ENCODE peak calls at places on chromosomes 12 and 14, in nine cellular contexts. F, C, V, L, U, Y, K, R and W are unnamed samples.

GRCh38 chr12:89709994-89710872 is 1.6 kb upstream of the ATP2B1 start:
- DNase-seq in R (peak), V (peak), U (peak), K (peak), F (peak), C (peak), Y (peak), L (peak), W (no peak)

GRCh38 chr12:113820842-113821241 is 145.3 kb downstream of the RBM19 start:
- DNase-seq in U (no peak), L (no peak), F (no peak), Y (no peak), R (no peak), V (no peak), K (no peak), C (no peak), W (no peak)

GRCh38 chr14:99199854-99200653 is 71.9 kb downstream of the BCL11B start:
- DNase-seq in Y (no peak), F (no peak), K (peak), U (no peak), C (no peak), V (no peak), R (no peak), L (no peak), W (no peak)

GRCh38 chr12:80186727-80187217 is 87.4 kb downstream of the OTOGL start:
- DNase-seq in L (peak), V (peak), U (peak), C (peak), Y (no peak), F (peak), K (no peak), R (peak), W (peak)

GRCh38 chr12:79858518-79858917 is 76.4 kb downstream of the PPP1R12A start:
- DNase-seq in F (peak), R (no peak), V (no peak), C (peak), K (no peak), Y (no peak), U (no peak), L (no peak), W (no peak)

GRCh38 chr12:2759733-2760132 is 35.0 kb upstream of the FKBP4 start:
- DNase-seq in L (no peak), F (no peak), C (no peak), K (no peak), R (no peak), Y (no peak), V (no peak), U (no peak), W (no peak)

GRCh38 chr14:53915364-53916014 is 41.1 kb downstream of the BMP4 start:
- DNase-seq in R (no peak), C (peak), K (no peak), F (no peak), L (no peak), U (no peak), Y (no peak), V (no peak), W (no peak)

GRCh38 chr12:52442600-52443061 is 8.5 kb upstream of the KRT75 start:
- DNase-seq in R (peak), Y (no peak), C (peak), V (peak), F (peak), K (no peak), U (peak), L (no peak), W (peak)

GRCh38 chr12:23555808-23556207 is 393.7 kb downstream of the SOX5 start:
- DNase-seq in K (no peak), R (no peak), U (no peak), L (no peak), Y (no peak), F (no peak), C (no peak), V (no peak), W (no peak)

GRCh38 chr14:49880267-49881064 is 12.4 kb upstream of the ARF6 start:
- DNase-seq in L (no peak), U (peak), V (no peak), R (no peak), F (no peak), C (no peak), Y (no peak), K (no peak), W (no peak)

GRCh38 chr12:339557-340195 is 49.4 kb downstream of the KDM5A start:
- DNase-seq in L (no peak), R (no peak), K (no peak), C (no peak), Y (no peak), U (no peak), V (no peak), F (no peak), W (no peak)

GRCh38 chr12:104190151-104190550 is 25.4 kb upstream of the TXNRD1 start:
- DNase-seq in Y (no peak), U (no peak), K (no peak), F (peak), L (no peak), C (peak), V (no peak), R (peak), W (no peak)

GRCh38 chr14:81811705-81812269 is 278.1 kb upstream of the SEL1L start:
- DNase-seq in C (no peak), F (no peak), V (no peak), R (no peak), Y (no peak), L (no peak), U (no peak), K (no peak), W (no peak)

GRCh38 chr14:32932921-32933622 is 5.6 kb upstream of the NPAS3 start:
- DNase-seq in K (peak), Y (no peak), C (no peak), L (no peak), F (no peak), U (no peak), R (no peak), V (no peak), W (no peak)

GRCh38 chr14:71320734-71321555 is 413.7 kb downstream of the PCNX1 start:
- DNase-seq in R (peak), U (peak), F (peak), V (peak), K (peak), L (no peak), C (peak), Y (peak), W (no peak)

GRCh38 chr14:95756127-95756526 is 42.2 kb upstream of the TCL1A start:
- DNase-seq in L (no peak), U (no peak), V (no peak), Y (no peak), K (no peak), R (no peak), C (no peak), F (no peak), W (no peak)

GRCh38 chr14:77012193-77012592 is 16.3 kb downstream of the IRF2BPL start:
- DNase-seq in C (peak), K (no peak), L (no peak), Y (no peak), R (no peak), F (no peak), V (no peak), U (no peak), W (no peak)

GRCh38 chr14:38716871-38717270 is 386.2 kb downstream of the SEC23A start:
- DNase-seq in L (no peak), F (no peak), C (no peak), U (no peak), K (no peak), Y (no peak), R (peak), V (no peak), W (peak)

GRCh38 chr12:86137936-86138335 is 118.3 kb downstream of the MGAT4C start:
- DNase-seq in K (no peak), F (peak), Y (no peak), R (peak), L (no peak), V (peak), C (peak), U (no peak), W (peak)

GRCh38 chr12:65823481-65824313 is 586 bp upstream of the HMGA2 start:
- DNase-seq in Y (peak), K (no peak), C (peak), R (peak), L (no peak), U (peak), F (peak), V (peak), W (peak)

GRCh38 chr12:118103231-118103600 is 595 bp downstream of the VSIG10 start:
- DNase-seq in V (no peak), L (no peak), R (peak), C (peak), U (no peak), F (no peak), Y (no peak), K (no peak), W (no peak)

GRCh38 chr12:127383281-127383680 is 883.7 kb upstream of the TMEM132C start:
- DNase-seq in U (no peak), V (no peak), Y (no peak), L (no peak), R (peak), C (no peak), K (no peak), F (no peak), W (no peak)

GRCh38 chr12:117189725-117190209 is 503 bp downstream of the FBXO21 start:
- DNase-seq in Y (peak), R (peak), F (peak), L (no peak), C (peak), U (peak), V (no peak), K (no peak), W (no peak)

GRCh38 chr12:91274886-91275285 is 92.3 kb upstream of the DCN start:
- DNase-seq in K (no peak), U (peak), C (peak), L (no peak), V (no peak), Y (no peak), R (no peak), F (peak), W (peak)

GRCh38 chr14:34971381-34971780 is 11.4 kb upstream of the SRP54 start:
- DNase-seq in L (no peak), C (peak), K (no peak), F (no peak), V (peak), R (peak), U (no peak), Y (no peak), W (no peak)

GRCh38 chr14:91830777-91831176 is 36.6 kb downstream of the TC2N start:
- DNase-seq in K (no peak), C (no peak), V (peak), L (no peak), R (peak), Y (peak), F (no peak), U (peak), W (no peak)

GRCh38 chr12:69151254-69151751 is 88.1 kb upstream of the CPSF6 start:
- DNase-seq in L (no peak), V (no peak), K (no peak), U (peak), C (peak), R (no peak), F (no peak), Y (no peak), W (no peak)

GRCh38 chr14:99644723-99645544 is at the start of gene HHIPL1:
- DNase-seq in L (no peak), Y (no peak), F (peak), K (peak), V (no peak), R (peak), U (peak), C (peak), W (no peak)

GRCh38 chr14:101731187-101732080 is 30.1 kb upstream of the PPP2R5C start:
- DNase-seq in U (peak), Y (peak), R (peak), C (peak), L (peak), F (peak), K (no peak), V (peak), W (peak)

GRCh38 chr12:130286741-130287140 is 50.9 kb upstream of the PIWIL1 start:
- DNase-seq in K (no peak), R (no peak), V (no peak), C (no peak), F (no peak), L (no peak), Y (no peak), U (no peak), W (no peak)

GRCh38 chr14:24315243-24315806 is 4.0 kb downstream of the LTB4R start:
- DNase-seq in C (no peak), K (no peak), V (no peak), Y (no peak), F (no peak), U (no peak), L (no peak), R (no peak), W (no peak)

GRCh38 chr12:55830601-55831406 is 1.4 kb upstream of the DNAJC14 start:
- DNase-seq in K (peak), C (peak), L (peak), Y (peak), U (peak), F (peak), R (no peak), V (no peak), W (no peak)
- H3K4me3 ChIP-seq in K (peak), C (peak), L (peak), Y (peak), U (peak), F (peak), R (peak), V (peak), W (peak)

GRCh38 chr12:29614926-29615325 is 117.4 kb upstream of the OVCH1 start:
- DNase-seq in K (no peak), Y (no peak), V (no peak), U (no peak), F (no peak), C (no peak), R (no peak), L (no peak), W (no peak)

GRCh38 chr12:29610473-29611174 is 113.1 kb upstream of the OVCH1 start:
- DNase-seq in K (no peak), V (no peak), R (peak), U (no peak), F (peak), L (no peak), C (peak), Y (no peak), W (no peak)

GRCh38 chr12:29609431-29610215 is 112.1 kb upstream of the OVCH1 start:
- DNase-seq in K (no peak), C (peak), F (peak), R (no peak), Y (no peak), V (no peak), L (no peak), U (no peak), W (no peak)

GRCh38 chr12:29612912-29613311 is 115.4 kb upstream of the OVCH1 start:
- DNase-seq in C (no peak), R (peak), K (no peak), U (no peak), Y (no peak), V (no peak), L (no peak), F (no peak), W (no peak)

DNA sequence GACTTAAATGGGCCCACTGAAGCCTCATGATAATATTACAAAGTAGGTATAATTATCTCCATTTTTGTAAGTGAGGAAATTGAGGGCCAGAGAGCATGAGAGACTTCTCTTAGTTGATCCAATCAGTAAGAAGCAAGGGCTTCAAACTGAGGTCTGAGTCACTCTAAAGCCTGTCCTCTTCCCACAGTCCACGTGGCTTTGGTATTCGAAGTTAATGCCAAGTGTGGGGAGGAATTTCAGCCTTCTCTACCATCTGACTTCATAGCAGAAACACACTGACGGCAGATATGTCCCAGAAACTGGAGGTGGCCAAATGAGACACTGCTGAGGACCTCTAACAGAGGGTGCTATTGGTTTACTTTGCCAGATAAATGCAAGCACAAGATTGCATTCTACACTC is 114.4 kb upstream of the OVCH1 start:
- DNase-seq in R (no peak), C (peak), U (no peak), K (no peak), V (no peak), L (no peak), F (peak), Y (no peak), W (no peak)
- TF ChIP-seq CTCF in R (no peak), C (no peak), U (no peak), K (no peak), V (no peak), L (no peak), F (no peak), Y (no peak), W (no peak)

GRCh38 chr14:64149921-64150320 is 144.2 kb downstream of the ESR2 start:
- DNase-seq in C (no peak), Y (no peak), K (no peak), V (peak), F (no peak), L (no peak), R (no peak), U (no peak), W (no peak)

DNA sequence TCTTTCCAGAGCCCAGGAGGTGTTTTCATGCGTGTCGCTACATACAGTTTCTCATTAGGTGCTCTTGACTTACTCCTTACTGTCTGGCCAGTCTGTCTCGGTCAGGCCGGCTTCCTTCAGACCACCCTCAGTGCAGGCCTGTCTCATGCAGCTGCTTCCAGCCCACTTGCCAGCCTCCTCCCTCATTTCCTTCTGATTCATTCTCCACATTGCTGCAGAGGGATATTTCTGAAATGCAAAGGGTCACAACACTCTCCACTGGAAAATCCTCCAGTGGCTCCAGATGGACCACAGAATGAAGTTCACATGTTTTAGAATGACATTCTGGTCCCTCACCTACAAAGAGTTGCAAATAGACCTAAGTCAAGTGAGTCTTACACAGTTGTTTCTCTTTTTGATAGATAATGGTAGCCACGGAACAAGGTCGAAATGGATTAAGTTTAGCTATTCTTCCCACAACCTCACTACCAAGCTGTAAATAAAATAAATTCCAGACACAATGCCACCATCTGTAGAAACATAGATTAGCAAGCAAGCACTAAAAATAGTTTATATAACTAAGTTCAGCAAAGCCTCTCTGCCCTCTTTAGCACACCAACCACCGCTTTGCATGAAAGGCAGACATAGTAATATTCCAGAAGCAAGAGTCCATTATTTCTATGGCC is 146.9 kb downstream of the ESR2 start:
- DNase-seq in K (no peak), F (peak), C (peak), R (no peak), Y (no peak), V (no peak), U (no peak), L (no peak), W (no peak)
- H3K4me3 ChIP-seq in K (no peak), F (no peak), C (no peak), R (no peak), Y (no peak), V (no peak), U (no peak), L (no peak), W (no peak)

DNA sequence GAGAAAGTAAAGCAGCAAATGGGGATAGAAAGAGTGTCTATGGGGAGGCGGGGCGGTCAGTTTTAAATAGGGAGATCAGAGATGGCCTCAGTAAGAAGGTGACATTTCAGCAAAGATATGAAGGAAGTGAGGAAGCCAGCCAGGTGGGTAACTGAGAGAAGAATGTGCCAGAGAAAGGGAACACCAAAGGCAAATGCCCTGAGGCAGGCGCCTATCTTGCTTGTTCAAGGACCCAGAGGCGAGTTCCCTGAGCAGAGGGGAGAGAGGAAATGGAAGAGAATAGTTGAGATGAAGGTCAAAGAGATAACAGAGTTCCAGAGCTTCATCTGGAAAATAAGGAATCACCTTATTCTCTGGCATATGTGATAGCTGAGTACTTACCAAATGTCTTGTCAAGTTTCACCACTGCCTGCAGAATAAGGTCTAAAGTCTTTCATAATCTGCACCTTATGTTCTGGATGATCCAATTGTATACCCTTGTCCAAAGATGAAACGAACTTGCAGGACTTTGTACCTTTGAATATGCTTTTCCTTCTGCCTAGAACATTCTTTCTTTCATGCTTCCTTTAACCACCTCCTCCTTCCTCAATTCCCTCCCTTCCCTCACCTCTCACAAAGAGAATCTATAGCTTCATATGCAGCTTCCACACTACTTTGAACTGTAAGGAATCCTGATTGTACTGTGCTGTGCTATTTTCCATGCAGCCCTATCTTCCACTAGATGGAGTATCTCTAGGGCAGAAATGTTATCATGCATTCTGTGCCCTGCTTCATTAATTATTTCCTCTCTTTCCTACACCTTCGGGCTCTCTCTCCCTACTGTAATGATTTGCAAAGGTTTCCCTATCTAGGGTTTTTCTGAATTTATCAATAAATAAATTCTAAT is 38.5 kb downstream of the GNPTAB start:
- DNase-seq in F (no peak), C (no peak), R (peak), K (no peak), Y (no peak), U (no peak), V (peak), L (no peak), W (no peak)
- TF ChIP-seq CTCF in F (peak), C (peak), R (peak), K (peak), Y (peak), U (peak), V (peak), L (peak), W (peak)

GRCh38 chr12:121214171-121214777 is 4.3 kb downstream of the P2RX4 start:
- DNase-seq in V (peak), K (no peak), F (peak), Y (no peak), U (peak), R (no peak), L (no peak), C (peak), W (no peak)
- H3K4me3 ChIP-seq in V (no peak), K (no peak), F (no peak), Y (no peak), U (no peak), R (peak), L (no peak), C (no peak), W (no peak)

GRCh38 chr14:65414961-65415589 is 2.5 kb downstream of the FUT8 start:
- DNase-seq in R (peak), U (peak), C (peak), V (peak), L (no peak), K (no peak), F (peak), Y (no peak), W (no peak)
- TF ChIP-seq CTCF in R (peak), U (peak), C (peak), V (peak), L (peak), K (peak), F (peak), Y (peak), W (peak)